ENCODE peak calls at places on chromosomes 2 and 18, in seven cellular contexts. One of them, this sample, is unnamed.
A peak's percentile ranks its signal among the peaks of the same experiment; 100 is the strongest.

GRCh38 chr2:99803846-99804245 is 314.0 kb upstream of the REV1 start:
- DNase-seq in GM23338: no peak
- DNase-seq in cardiac muscle cell: no peak
- DNase-seq in endothelial cell: no peak
- DNase-seq in AG09309: peak; percentile 10
- DNase-seq in A549: no peak
- DNase-seq in nephron progenitor cell: no peak
- DNase-seq in this sample: no peak

GRCh38 chr2:222797308-222797707 is 63.5 kb upstream of the ACSL3 start:
- DNase-seq in GM23338: peak; percentile 60
- DNase-seq in cardiac muscle cell: no peak
- DNase-seq in endothelial cell: no peak
- DNase-seq in AG09309: peak; percentile 23
- DNase-seq in A549: peak; percentile 32
- DNase-seq in nephron progenitor cell: no peak
- DNase-seq in this sample: no peak

GRCh38 chr2:27442282-27442980 is at the start of gene KRTCAP3:
- DNase-seq in GM23338: peak; percentile 96
- DNase-seq in cardiac muscle cell: peak; percentile 66
- DNase-seq in endothelial cell: peak; percentile 52
- DNase-seq in AG09309: no peak
- DNase-seq in A549: no peak
- DNase-seq in nephron progenitor cell: peak; percentile 76
- DNase-seq in this sample: peak; percentile 73

GRCh38 chr18:38081516-38081915 is 515.9 kb upstream of the CELF4 start:
- DNase-seq in GM23338: no peak
- DNase-seq in cardiac muscle cell: no peak
- DNase-seq in endothelial cell: no peak
- DNase-seq in AG09309: no peak
- DNase-seq in A549: no peak
- DNase-seq in nephron progenitor cell: no peak
- DNase-seq in this sample: no peak

GRCh38 chr2:139835101-139835500 is 1054.9 kb upstream of the NXPH2 start:
- DNase-seq in GM23338: peak; percentile 34
- DNase-seq in cardiac muscle cell: no peak
- DNase-seq in endothelial cell: no peak
- DNase-seq in AG09309: no peak
- DNase-seq in A549: no peak
- DNase-seq in nephron progenitor cell: no peak
- DNase-seq in this sample: no peak

GRCh38 chr2:102481931-102482330 is 8.9 kb downstream of the SLC9A4 start:
- DNase-seq in GM23338: no peak
- DNase-seq in cardiac muscle cell: no peak
- DNase-seq in endothelial cell: no peak
- DNase-seq in AG09309: no peak
- DNase-seq in A549: no peak
- DNase-seq in nephron progenitor cell: no peak
- DNase-seq in this sample: no peak

GRCh38 chr18:52190195-52190594 is 149.8 kb upstream of the DCC start:
- DNase-seq in GM23338: no peak
- DNase-seq in cardiac muscle cell: no peak
- DNase-seq in endothelial cell: no peak
- DNase-seq in AG09309: no peak
- DNase-seq in A549: no peak
- DNase-seq in nephron progenitor cell: no peak
- DNase-seq in this sample: no peak

GRCh38 chr2:231905026-231905425 is 21.2 kb downstream of the NPPC start:
- DNase-seq in GM23338: no peak
- DNase-seq in cardiac muscle cell: no peak
- DNase-seq in endothelial cell: no peak
- DNase-seq in AG09309: no peak
- DNase-seq in A549: no peak
- DNase-seq in nephron progenitor cell: no peak
- DNase-seq in this sample: no peak

GRCh38 chr2:104929663-104930062 is 75.7 kb downstream of the POU3F3 start:
- DNase-seq in GM23338: no peak
- DNase-seq in cardiac muscle cell: no peak
- DNase-seq in endothelial cell: no peak
- DNase-seq in AG09309: no peak
- DNase-seq in A549: no peak
- DNase-seq in nephron progenitor cell: no peak
- DNase-seq in this sample: no peak

GRCh38 chr2:188475945-188476344 is 184.3 kb downstream of the GULP1 start:
- DNase-seq in GM23338: no peak
- DNase-seq in cardiac muscle cell: no peak
- DNase-seq in endothelial cell: no peak
- DNase-seq in AG09309: no peak
- DNase-seq in A549: peak; percentile 25
- DNase-seq in nephron progenitor cell: no peak
- DNase-seq in this sample: no peak

GRCh38 chr2:104849618-104850097 is 4.3 kb upstream of the POU3F3 start:
- DNase-seq in GM23338: peak; percentile 89
- DNase-seq in cardiac muscle cell: peak; percentile 87
- DNase-seq in endothelial cell: peak; percentile 81
- DNase-seq in AG09309: peak; percentile 8
- DNase-seq in A549: peak; percentile 66
- DNase-seq in nephron progenitor cell: peak; percentile 89
- DNase-seq in this sample: no peak

GRCh38 chr18:40124107-40124506 is 1830.9 kb upstream of the PIK3C3 start:
- DNase-seq in GM23338: no peak
- DNase-seq in cardiac muscle cell: no peak
- DNase-seq in endothelial cell: no peak
- DNase-seq in AG09309: no peak
- DNase-seq in A549: no peak
- DNase-seq in nephron progenitor cell: no peak
- DNase-seq in this sample: no peak

GRCh38 chr18:8142932-8143331 is 466.3 kb upstream of the RAB12 start:
- DNase-seq in GM23338: no peak
- DNase-seq in cardiac muscle cell: no peak
- DNase-seq in endothelial cell: no peak
- DNase-seq in AG09309: no peak
- DNase-seq in A549: no peak
- DNase-seq in nephron progenitor cell: no peak
- DNase-seq in this sample: no peak

GRCh38 chr2:205908491-205909193 is 177.3 kb downstream of the INO80D start:
- DNase-seq in GM23338: no peak
- DNase-seq in cardiac muscle cell: no peak
- DNase-seq in endothelial cell: no peak
- DNase-seq in AG09309: no peak
- DNase-seq in A549: no peak
- DNase-seq in nephron progenitor cell: no peak
- DNase-seq in this sample: no peak

GRCh38 chr2:182422864-182423263 is 4.0 kb downstream of the PDE1A start:
- DNase-seq in GM23338: no peak
- DNase-seq in cardiac muscle cell: no peak
- DNase-seq in endothelial cell: no peak
- DNase-seq in AG09309: no peak
- DNase-seq in A549: no peak
- DNase-seq in nephron progenitor cell: no peak
- DNase-seq in this sample: no peak

GRCh38 chr18:58691256-58691655 is 20.0 kb downstream of the MALT1 start:
- DNase-seq in GM23338: no peak
- DNase-seq in cardiac muscle cell: no peak
- DNase-seq in endothelial cell: no peak
- DNase-seq in AG09309: no peak
- DNase-seq in A549: no peak
- DNase-seq in nephron progenitor cell: no peak
- DNase-seq in this sample: no peak

GRCh38 chr2:178895171-178895570 is 87.9 kb upstream of the TTN start:
- DNase-seq in GM23338: no peak
- DNase-seq in cardiac muscle cell: no peak
- DNase-seq in endothelial cell: no peak
- DNase-seq in AG09309: no peak
- DNase-seq in A549: no peak
- DNase-seq in nephron progenitor cell: no peak
- DNase-seq in this sample: no peak

GRCh38 chr2:178886006-178886405 is 78.8 kb upstream of the TTN start:
- DNase-seq in GM23338: peak; percentile 18
- DNase-seq in cardiac muscle cell: no peak
- DNase-seq in endothelial cell: no peak
- DNase-seq in AG09309: no peak
- DNase-seq in A549: no peak
- DNase-seq in nephron progenitor cell: no peak
- DNase-seq in this sample: no peak

GRCh38 chr2:178891959-178892485 is 84.8 kb upstream of the TTN start:
- DNase-seq in GM23338: no peak
- DNase-seq in cardiac muscle cell: no peak
- DNase-seq in endothelial cell: no peak
- DNase-seq in AG09309: no peak
- DNase-seq in A549: no peak
- DNase-seq in nephron progenitor cell: no peak
- DNase-seq in this sample: no peak

GRCh38 chr2:178895872-178896271 is 88.6 kb upstream of the TTN start:
- DNase-seq in GM23338: no peak
- DNase-seq in cardiac muscle cell: no peak
- DNase-seq in endothelial cell: no peak
- DNase-seq in AG09309: no peak
- DNase-seq in A549: no peak
- DNase-seq in nephron progenitor cell: no peak
- DNase-seq in this sample: no peak

DNA sequence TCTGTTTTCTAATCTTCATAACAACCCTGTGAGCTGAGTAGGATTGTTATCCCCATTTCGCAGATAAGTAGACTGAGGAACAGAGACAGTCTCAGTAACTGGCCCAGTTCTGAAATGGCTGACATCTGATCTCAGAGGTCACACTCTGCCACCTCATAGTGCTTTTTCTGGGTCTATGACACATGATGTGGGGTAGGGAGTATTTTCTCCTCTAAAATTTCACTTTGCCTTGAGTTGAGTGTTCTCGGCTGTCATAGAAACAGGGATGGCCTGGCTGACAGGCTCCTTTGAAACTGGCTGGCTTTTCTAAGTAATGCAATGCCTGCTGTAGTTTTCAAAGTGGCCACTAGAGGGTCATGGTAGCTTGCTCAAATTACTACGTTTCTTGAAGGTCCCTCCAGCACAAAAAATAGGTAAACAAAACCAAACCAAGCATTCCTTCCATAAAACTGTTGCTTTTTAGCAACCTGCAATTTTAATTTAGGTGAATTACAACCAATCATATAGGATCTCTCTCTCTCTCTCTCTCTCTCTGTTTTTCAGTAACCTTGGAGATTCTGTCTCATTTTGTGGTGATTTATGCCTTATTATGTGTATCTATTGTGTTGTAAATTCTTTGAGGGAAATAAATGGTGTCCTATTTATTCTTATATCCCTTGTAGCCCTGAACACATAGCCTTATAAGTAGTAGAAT is 84.2 kb upstream of the TTN start:
- DNase-seq in GM23338: peak; percentile 95
- DNase-seq in cardiac muscle cell: peak; percentile 78
- DNase-seq in endothelial cell: peak; percentile 75
- DNase-seq in AG09309: peak; percentile 44
- DNase-seq in A549: peak; percentile 64
- DNase-seq in nephron progenitor cell: peak; percentile 77
- DNase-seq in this sample: peak; percentile 45
- TF ChIP-seq CTCF in GM23338: peak; percentile 77
- TF ChIP-seq CTCF in cardiac muscle cell: peak; percentile 95
- TF ChIP-seq CTCF in endothelial cell: peak; percentile 98
- TF ChIP-seq CTCF in AG09309: peak; percentile 90
- TF ChIP-seq CTCF in A549: peak; percentile 77
- TF ChIP-seq CTCF in nephron progenitor cell: peak; percentile 98
- TF ChIP-seq CTCF in this sample: peak; percentile 95

GRCh38 chr2:154439156-154439555 is 259.3 kb upstream of the KCNJ3 start:
- DNase-seq in GM23338: no peak
- DNase-seq in cardiac muscle cell: no peak
- DNase-seq in endothelial cell: no peak
- DNase-seq in AG09309: no peak
- DNase-seq in A549: no peak
- DNase-seq in nephron progenitor cell: no peak
- DNase-seq in this sample: no peak
- TF ChIP-seq CTCF in GM23338: no peak
- TF ChIP-seq CTCF in cardiac muscle cell: no peak
- TF ChIP-seq CTCF in endothelial cell: no peak
- TF ChIP-seq CTCF in AG09309: no peak
- TF ChIP-seq CTCF in A549: peak; percentile 44
- TF ChIP-seq CTCF in nephron progenitor cell: no peak
- TF ChIP-seq CTCF in this sample: peak; percentile 33

DNA sequence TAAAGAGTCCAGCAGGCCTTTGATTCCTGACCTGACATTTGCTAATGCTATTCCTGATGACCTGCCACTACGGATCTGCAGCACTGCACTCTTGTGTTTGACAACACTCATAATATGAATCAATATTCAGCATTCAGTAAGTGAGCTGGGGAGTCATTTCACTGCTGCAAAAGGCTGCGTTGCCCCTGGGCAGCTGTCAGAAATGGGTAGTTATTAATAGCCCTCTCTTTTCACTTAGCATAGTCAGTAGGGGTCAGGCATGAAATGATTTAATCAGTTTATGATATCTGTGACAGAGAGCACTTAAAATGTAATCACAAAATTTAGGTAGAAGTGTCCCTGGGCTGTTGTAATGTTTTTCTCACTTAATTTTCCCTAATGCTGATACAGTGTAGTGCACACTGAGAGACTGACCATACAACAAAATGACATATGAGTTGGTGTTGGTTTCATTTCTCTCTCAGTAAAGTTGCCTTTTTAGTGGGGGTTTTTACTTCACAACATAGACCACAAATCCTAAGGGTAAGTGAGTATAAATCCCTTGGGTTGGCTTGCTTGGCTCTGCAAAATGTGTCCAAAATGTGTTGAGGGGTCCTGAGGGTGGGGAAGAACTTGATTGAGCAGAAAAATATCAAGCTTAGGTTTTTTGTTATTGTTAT is 184.9 kb downstream of the CAMKMT start:
- DNase-seq in GM23338: no peak
- DNase-seq in cardiac muscle cell: peak; percentile 8
- DNase-seq in endothelial cell: no peak
- DNase-seq in AG09309: no peak
- DNase-seq in A549: no peak
- DNase-seq in nephron progenitor cell: no peak
- DNase-seq in this sample: no peak
- TF ChIP-seq CTCF in GM23338: no peak
- TF ChIP-seq CTCF in cardiac muscle cell: no peak
- TF ChIP-seq CTCF in endothelial cell: no peak
- TF ChIP-seq CTCF in AG09309: no peak
- TF ChIP-seq CTCF in A549: no peak
- TF ChIP-seq CTCF in nephron progenitor cell: no peak
- TF ChIP-seq CTCF in this sample: no peak

GRCh38 chr2:11629851-11630250 is 40.1 kb downstream of the NTSR2 start:
- DNase-seq in GM23338: no peak
- DNase-seq in cardiac muscle cell: no peak
- DNase-seq in endothelial cell: no peak
- DNase-seq in AG09309: no peak
- DNase-seq in A549: no peak
- DNase-seq in nephron progenitor cell: no peak
- DNase-seq in this sample: no peak

GRCh38 chr2:11631462-11631861 is 38.5 kb downstream of the NTSR2 start:
- DNase-seq in GM23338: no peak
- DNase-seq in cardiac muscle cell: no peak
- DNase-seq in endothelial cell: no peak
- DNase-seq in AG09309: no peak
- DNase-seq in A549: peak; percentile 12
- DNase-seq in nephron progenitor cell: no peak
- DNase-seq in this sample: no peak

GRCh38 chr2:11629215-11629614 is 40.8 kb downstream of the NTSR2 start:
- DNase-seq in GM23338: no peak
- DNase-seq in cardiac muscle cell: no peak
- DNase-seq in endothelial cell: no peak
- DNase-seq in AG09309: no peak
- DNase-seq in A549: no peak
- DNase-seq in nephron progenitor cell: no peak
- DNase-seq in this sample: no peak

GRCh38 chr2:11628675-11629074 is 41.3 kb downstream of the NTSR2 start:
- DNase-seq in GM23338: no peak
- DNase-seq in cardiac muscle cell: no peak
- DNase-seq in endothelial cell: no peak
- DNase-seq in AG09309: no peak
- DNase-seq in A549: no peak
- DNase-seq in nephron progenitor cell: no peak
- DNase-seq in this sample: no peak

GRCh38 chr2:11630855-11631254 is 39.1 kb downstream of the NTSR2 start:
- DNase-seq in GM23338: no peak
- DNase-seq in cardiac muscle cell: no peak
- DNase-seq in endothelial cell: no peak
- DNase-seq in AG09309: no peak
- DNase-seq in A549: no peak
- DNase-seq in nephron progenitor cell: no peak
- DNase-seq in this sample: no peak
- TF ChIP-seq CTCF in GM23338: no peak
- TF ChIP-seq CTCF in cardiac muscle cell: no peak
- TF ChIP-seq CTCF in endothelial cell: no peak
- TF ChIP-seq CTCF in AG09309: no peak
- TF ChIP-seq CTCF in A549: no peak
- TF ChIP-seq CTCF in nephron progenitor cell: no peak
- TF ChIP-seq CTCF in this sample: no peak